ENCODE peak calls at places on chromosomes 5 and 9, in five cellular contexts. V, C, H, R and T are unnamed samples.
A peak's percentile ranks its signal among the peaks of the same experiment; 100 is the strongest.

GRCh38 chr5:126680215-126680817 is 79.6 kb downstream of the PHAX start:
- DNase-seq in V (peak; percentile 29), C (no peak), H (no peak), R (no peak), T (peak; percentile 62)

GRCh38 chr5:9782806-9783560 is 152.8 kb upstream of the TAS2R1 start:
- DNase-seq in V (peak; percentile 21), C (no peak), H (no peak), R (no peak), T (peak; percentile 45)

GRCh38 chr5:150209020-150209635 is 19.3 kb downstream of the SLC6A7 start:
- DNase-seq in V (peak; percentile 77), C (no peak), H (peak; percentile 31), R (no peak), T (peak; percentile 58)

GRCh38 chr9:129888085-129888808 is 53.0 kb downstream of the USP20 start:
- DNase-seq in V (no peak), C (no peak), H (peak; percentile 54), R (no peak), T (no peak)

GRCh38 chr5:173926359-173926758 is 38.2 kb downstream of the CPEB4 start:
- DNase-seq in V (peak; percentile 81), C (no peak), H (no peak), R (no peak), T (peak; percentile 19)

GRCh38 chr5:68384936-68385594 is 169.5 kb downstream of the PIK3R1 start:
- DNase-seq in V (no peak), C (no peak), H (no peak), R (no peak), T (no peak)

GRCh38 chr5:178385472-178385853 is 152.9 kb upstream of the PHYKPL start:
- DNase-seq in V (peak; percentile 26), C (no peak), H (no peak), R (peak; percentile 14), T (no peak)

GRCh38 chr5:144333336-144333920 is 162.8 kb downstream of the KCTD16 start:
- DNase-seq in V (no peak), C (no peak), H (no peak), R (no peak), T (no peak)

GRCh38 chr9:87324613-87325194 is 173.0 kb upstream of the DAPK1 start:
- DNase-seq in V (peak; percentile 58), C (no peak), H (no peak), R (no peak), T (peak; percentile 85)

GRCh38 chr5:67020231-67020630 is 176.4 kb downstream of the CD180 start:
- DNase-seq in V (no peak), C (no peak), H (no peak), R (no peak), T (no peak)

GRCh38 chr5:151315998-151316597 is 12.5 kb upstream of the SLC36A3 start:
- DNase-seq in V (peak; percentile 93), C (peak; percentile 83), H (peak; percentile 81), R (peak; percentile 81), T (peak; percentile 83)

GRCh38 chr5:9373586-9373985 is 172.3 kb downstream of the SEMA5A start:
- DNase-seq in V (peak; percentile 39), C (no peak), H (no peak), R (no peak), T (no peak)

GRCh38 chr5:136766456-136766855 is 401.1 kb upstream of the TRPC7 start:
- DNase-seq in V (peak; percentile 66), C (no peak), H (no peak), R (no peak), T (no peak)

GRCh38 chr9:32550609-32551490 is 1.3 kb upstream of the SMIM27 start:
- DNase-seq in V (peak; percentile 74), C (peak; percentile 94), H (peak; percentile 90), R (peak; percentile 96), T (peak; percentile 95)

GRCh38 chr5:35264509-35264908 is 34.2 kb upstream of the PRLR start:
- DNase-seq in V (no peak), C (no peak), H (no peak), R (no peak), T (no peak)

GRCh38 chr9:137175345-137175961 is 3.6 kb upstream of the TMEM210 start:
- DNase-seq in V (no peak), C (no peak), H (no peak), R (no peak), T (no peak)

GRCh38 chr9:127903557-127904475 is 4.4 kb upstream of the ST6GALNAC6 start:
- DNase-seq in V (no peak), C (no peak), H (peak; percentile 78), R (peak; percentile 75), T (no peak)

GRCh38 chr5:98108497-98108896 is 665.0 kb upstream of the RGMB start:
- DNase-seq in V (peak; percentile 97), C (no peak), H (no peak), R (no peak), T (no peak)

GRCh38 chr5:68217476-68217984 is 2.0 kb downstream of the PIK3R1 start:
- DNase-seq in V (no peak), C (no peak), H (no peak), R (no peak), T (no peak)

GRCh38 chr9:134174526-134175290 is 10.3 kb upstream of the RNU6ATAC start:
- DNase-seq in V (no peak), C (no peak), H (no peak), R (peak; percentile 43), T (no peak)

GRCh38 chr5:174520420-174521396 is 203.7 kb upstream of the MSX2 start:
- DNase-seq in V (no peak), C (no peak), H (no peak), R (no peak), T (peak; percentile 68)

GRCh38 chr5:81776258-81776657 is 25.4 kb upstream of the SSBP2 start:
- DNase-seq in V (no peak), C (no peak), H (no peak), R (no peak), T (no peak)

GRCh38 chr5:171275822-171276544 is 33.1 kb upstream of the TLX3 start:
- DNase-seq in V (no peak), C (no peak), H (no peak), R (no peak), T (no peak)

GRCh38 chr5:171271798-171272197 is 37.2 kb upstream of the TLX3 start:
- DNase-seq in V (no peak), C (no peak), H (no peak), R (no peak), T (no peak)

GRCh38 chr5:171269717-171270116 is 39.3 kb upstream of the TLX3 start:
- DNase-seq in V (no peak), C (no peak), H (no peak), R (no peak), T (peak; percentile 60)

GRCh38 chr5:171270136-171270535 is 38.9 kb upstream of the TLX3 start:
- DNase-seq in V (no peak), C (no peak), H (no peak), R (no peak), T (no peak)

DNA sequence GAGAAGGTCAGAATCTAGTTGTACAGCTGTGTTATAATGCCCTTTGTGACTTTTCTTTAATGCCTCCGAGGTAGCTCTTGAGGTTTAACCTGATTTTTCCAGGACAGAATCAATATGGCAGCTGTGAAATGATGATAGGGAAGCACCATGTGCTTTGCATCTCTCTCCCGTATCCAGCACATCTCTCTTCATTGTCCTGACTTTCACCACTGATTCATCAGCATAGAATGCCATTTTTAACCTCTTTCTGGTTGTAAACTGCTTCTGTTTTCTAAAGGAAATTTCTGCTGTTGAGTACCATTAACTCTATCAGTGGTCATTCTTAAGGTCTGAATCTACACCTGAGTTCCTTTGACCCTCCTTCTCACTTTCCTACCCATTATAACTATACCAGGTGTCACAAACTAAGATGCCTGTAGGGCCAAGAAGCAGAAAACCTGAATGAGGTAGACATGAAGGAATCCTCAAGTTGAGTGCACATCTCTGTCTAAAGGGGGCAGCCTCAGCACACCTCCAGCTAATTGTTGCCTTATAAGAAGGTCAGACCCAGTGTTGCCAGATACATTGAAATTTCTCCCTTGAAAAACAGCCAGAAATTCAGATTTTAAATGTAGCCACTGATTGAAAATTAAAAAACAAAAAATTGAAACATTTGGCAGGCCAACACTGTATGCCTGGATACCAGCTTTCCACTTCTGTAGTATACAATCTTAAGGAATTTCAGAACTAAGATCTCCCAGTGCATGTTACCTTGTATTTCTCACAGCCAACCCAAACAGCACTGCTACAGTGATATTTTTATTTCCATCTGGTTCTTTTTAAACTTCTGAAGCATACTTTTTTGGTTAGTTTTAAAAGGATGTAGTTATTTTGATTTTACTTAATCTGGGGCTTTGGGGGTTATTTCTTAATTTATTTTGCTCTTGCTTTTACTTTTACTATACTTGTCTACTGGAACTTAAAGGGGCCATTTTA is 35.8 kb upstream of the TLX3 start:
- DNase-seq in V (peak; percentile 60), C (no peak), H (no peak), R (no peak), T (peak; percentile 59)
- TF ChIP-seq CTCF in V (peak; percentile 77), C (no peak), H (no peak), R (no peak), T (peak; percentile 51)

GRCh38 chr9:98172604-98173003 is 19.8 kb downstream of the CORO2A start:
- DNase-seq in V (peak; percentile 70), C (no peak), H (no peak), R (no peak), T (no peak)

GRCh38 chr9:98164912-98165311 is 27.5 kb downstream of the CORO2A start:
- DNase-seq in V (no peak), C (no peak), H (no peak), R (no peak), T (no peak)

GRCh38 chr9:98171176-98171925 is 21.1 kb downstream of the CORO2A start:
- DNase-seq in V (no peak), C (no peak), H (no peak), R (no peak), T (peak; percentile 34)

GRCh38 chr9:98168153-98168780 is 24.2 kb downstream of the CORO2A start:
- DNase-seq in V (no peak), C (no peak), H (no peak), R (no peak), T (no peak)

DNA sequence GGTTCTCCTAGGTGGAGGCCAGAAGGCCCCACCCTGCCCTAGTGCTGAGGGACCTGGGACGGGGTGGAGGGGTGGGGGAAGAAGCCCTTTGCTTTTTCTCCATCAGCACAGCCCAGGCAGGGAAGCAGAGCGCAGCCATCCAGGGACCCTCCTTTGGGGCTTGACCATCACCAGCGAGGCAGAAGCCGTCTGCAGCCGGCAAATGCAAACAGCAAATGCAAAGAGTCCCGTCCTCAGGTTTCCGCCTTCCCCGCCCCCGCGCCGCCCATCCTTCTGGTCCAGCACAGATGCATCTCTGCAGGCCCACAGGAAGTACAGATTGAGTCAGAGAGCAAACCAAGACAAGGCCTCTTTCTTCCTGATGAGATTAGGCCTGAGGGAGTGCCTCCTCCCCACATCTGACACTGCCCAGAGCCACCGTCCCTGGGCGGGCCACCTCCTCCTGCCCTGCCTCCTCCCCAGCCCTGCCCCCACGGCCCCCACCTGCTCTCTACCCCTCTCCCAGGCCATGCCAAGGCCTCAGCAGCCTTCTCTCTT is 23.4 kb downstream of the CORO2A start:
- DNase-seq in V (peak; percentile 76), C (no peak), H (no peak), R (no peak), T (no peak)
- H3K27ac ChIP-seq in V (peak overlapping the region; percentile 14), C (no peak overlapping the region), H (no peak overlapping the region), R (no peak overlapping the region), T (no peak overlapping the region)

DNA sequence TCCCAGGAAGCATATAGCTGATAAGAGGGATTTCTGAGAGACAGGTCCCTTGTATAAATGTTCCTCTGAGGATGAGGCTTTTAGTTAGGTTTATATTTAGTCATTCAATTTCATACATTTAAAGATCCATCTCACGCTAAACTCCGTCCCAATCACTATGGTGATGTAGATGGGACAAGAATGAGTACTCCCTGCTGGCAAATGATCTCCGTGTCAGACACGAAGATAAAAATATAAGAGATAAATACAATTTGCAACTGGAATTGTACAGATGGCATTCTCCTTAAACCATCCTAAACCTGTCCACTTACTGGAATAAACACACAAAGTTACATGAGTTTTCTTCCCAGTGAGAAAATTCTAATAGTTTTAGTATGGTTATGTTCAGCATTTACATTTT is 233.0 kb downstream of the PRR16 start:
- DNase-seq in V (no peak), C (no peak), H (no peak), R (no peak), T (no peak)
- TF ChIP-seq CTCF in V (no peak), C (no peak), H (no peak), R (no peak), T (no peak)

GRCh38 chr9:131432050-131432449 is 38.2 kb downstream of the PRRC2B start:
- DNase-seq in V (no peak), C (no peak), H (no peak), R (no peak), T (no peak)
- H3K27ac ChIP-seq in V (no peak overlapping the region), C (peak overlapping the region; percentile 20), H (no peak overlapping the region), R (no peak overlapping the region), T (no peak overlapping the region)